ENCODE peak calls at places on chromosomes 12 and 14, in nine cellular contexts. One of them, this sample, is unnamed. For H3K4me1 and H3K9me3, the result is how much of the 10 kb centered on the place peaks cover.

GRCh38 chr12:67650528-67651379 is 2.2 kb downstream of the DYRK2 start:
- DNase-seq in HCT116: no peak
- DNase-seq in prostate gland: peak
- DNase-seq in K562: no peak
- DNase-seq in Panc1: no peak
- DNase-seq in endothelial cell of umbilical vein: peak
- DNase-seq in transverse colon: peak
- DNase-seq in sigmoid colon: no peak
- DNase-seq in spleen: no peak
- DNase-seq in this sample: no peak

GRCh38 chr14:105979446-105979845 is 453.1 kb downstream of the TMEM121 start:
- DNase-seq in HCT116: no peak
- DNase-seq in prostate gland: no peak
- DNase-seq in K562: no peak
- DNase-seq in Panc1: no peak
- DNase-seq in endothelial cell of umbilical vein: no peak
- DNase-seq in transverse colon: no peak
- DNase-seq in sigmoid colon: no peak
- DNase-seq in spleen: no peak
- DNase-seq in this sample: no peak

GRCh38 chr12:28189774-28190320 is 409 bp upstream of the CCDC91 start:
- DNase-seq in HCT116: no peak
- DNase-seq in prostate gland: no peak
- DNase-seq in K562: peak
- DNase-seq in Panc1: peak
- DNase-seq in endothelial cell of umbilical vein: no peak
- DNase-seq in transverse colon: no peak
- DNase-seq in sigmoid colon: no peak
- DNase-seq in spleen: no peak
- DNase-seq in this sample: no peak

GRCh38 chr12:28872654-28873268 is 276.3 kb upstream of the FAR2 start:
- DNase-seq in HCT116: peak
- DNase-seq in prostate gland: no peak
- DNase-seq in K562: peak
- DNase-seq in Panc1: peak
- DNase-seq in endothelial cell of umbilical vein: peak
- DNase-seq in transverse colon: peak
- DNase-seq in sigmoid colon: no peak
- DNase-seq in spleen: no peak
- DNase-seq in this sample: peak

GRCh38 chr14:50961606-50962259 is 17.4 kb upstream of the PYGL start:
- DNase-seq in HCT116: no peak
- DNase-seq in prostate gland: peak
- DNase-seq in K562: no peak
- DNase-seq in Panc1: peak
- DNase-seq in endothelial cell of umbilical vein: peak
- DNase-seq in transverse colon: no peak
- DNase-seq in sigmoid colon: no peak
- DNase-seq in spleen: no peak
- DNase-seq in this sample: no peak

GRCh38 chr12:119156401-119156800 is 22.3 kb upstream of the HSPB8 start:
- DNase-seq in HCT116: no peak
- DNase-seq in prostate gland: no peak
- DNase-seq in K562: no peak
- DNase-seq in Panc1: no peak
- DNase-seq in endothelial cell of umbilical vein: no peak
- DNase-seq in transverse colon: no peak
- DNase-seq in sigmoid colon: no peak
- DNase-seq in spleen: peak
- DNase-seq in this sample: no peak

GRCh38 chr14:104445832-104446381 is 133.7 kb upstream of the C14orf180 start:
- DNase-seq in HCT116: no peak
- DNase-seq in prostate gland: no peak
- DNase-seq in K562: no peak
- DNase-seq in Panc1: no peak
- DNase-seq in endothelial cell of umbilical vein: no peak
- DNase-seq in transverse colon: no peak
- DNase-seq in sigmoid colon: no peak
- DNase-seq in spleen: peak
- DNase-seq in this sample: peak

GRCh38 chr14:69685217-69685616 is 73.8 kb downstream of the SUSD6 start:
- DNase-seq in HCT116: no peak
- DNase-seq in prostate gland: no peak
- DNase-seq in K562: peak
- DNase-seq in Panc1: peak
- DNase-seq in endothelial cell of umbilical vein: peak
- DNase-seq in transverse colon: no peak
- DNase-seq in sigmoid colon: no peak
- DNase-seq in spleen: no peak
- DNase-seq in this sample: no peak

GRCh38 chr12:26153421-26154154 is 28.8 kb upstream of the BHLHE41 start:
- DNase-seq in HCT116: peak
- DNase-seq in prostate gland: no peak
- DNase-seq in K562: no peak
- DNase-seq in Panc1: peak
- DNase-seq in endothelial cell of umbilical vein: peak
- DNase-seq in transverse colon: no peak
- DNase-seq in sigmoid colon: no peak
- DNase-seq in spleen: no peak
- DNase-seq in this sample: no peak

GRCh38 chr12:1915082-1915968 is 3.1 kb downstream of the CACNA2D4 start:
- DNase-seq in HCT116: no peak
- DNase-seq in prostate gland: no peak
- DNase-seq in K562: peak
- DNase-seq in Panc1: no peak
- DNase-seq in endothelial cell of umbilical vein: no peak
- DNase-seq in transverse colon: no peak
- DNase-seq in sigmoid colon: peak
- DNase-seq in spleen: peak
- DNase-seq in this sample: peak

GRCh38 chr14:101062065-101062450 is 158.5 kb upstream of the RTL1 start:
- DNase-seq in HCT116: no peak
- DNase-seq in prostate gland: no peak
- DNase-seq in K562: no peak
- DNase-seq in Panc1: no peak
- DNase-seq in endothelial cell of umbilical vein: no peak
- DNase-seq in transverse colon: no peak
- DNase-seq in sigmoid colon: peak
- DNase-seq in spleen: peak
- DNase-seq in this sample: no peak

DNA sequence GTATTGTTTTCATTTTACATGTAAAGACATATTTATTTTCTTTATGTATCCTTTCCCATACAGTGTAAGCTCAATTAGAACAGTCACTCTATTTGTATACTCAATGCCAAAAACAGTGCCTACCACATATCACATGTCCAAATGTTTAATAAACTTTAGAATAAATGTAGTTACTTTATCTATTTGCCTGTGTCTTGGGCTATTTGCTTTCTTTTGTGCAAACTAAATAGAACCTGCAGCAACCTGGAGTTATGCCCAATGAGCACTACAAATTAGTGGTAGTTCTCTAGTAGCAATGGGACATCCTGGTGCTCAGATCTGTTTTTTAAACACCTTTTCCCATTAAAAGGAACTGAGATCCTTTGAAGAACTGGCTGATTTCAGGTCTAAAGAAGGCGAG is 186.7 kb downstream of the PPFIA2 start:
- DNase-seq in HCT116: no peak
- DNase-seq in prostate gland: no peak
- DNase-seq in K562: no peak
- DNase-seq in Panc1: no peak
- DNase-seq in endothelial cell of umbilical vein: no peak
- DNase-seq in transverse colon: no peak
- DNase-seq in sigmoid colon: no peak
- DNase-seq in spleen: no peak
- DNase-seq in this sample: no peak
- H3K4me1 ChIP-seq in HCT116: under half
- H3K4me1 ChIP-seq in prostate gland: under half
- H3K4me1 ChIP-seq in K562: under half
- H3K4me1 ChIP-seq in Panc1: under half
- H3K4me1 ChIP-seq in endothelial cell of umbilical vein: under half
- H3K4me1 ChIP-seq in transverse colon: under half
- H3K4me1 ChIP-seq in sigmoid colon: under half
- H3K4me1 ChIP-seq in spleen: under half
- H3K4me1 ChIP-seq in this sample: under half

GRCh38 chr14:60632777-60633176 is 16.5 kb downstream of the SIX1 start:
- DNase-seq in HCT116: no peak
- DNase-seq in prostate gland: no peak
- DNase-seq in K562: no peak
- DNase-seq in Panc1: no peak
- DNase-seq in endothelial cell of umbilical vein: no peak
- DNase-seq in transverse colon: no peak
- DNase-seq in sigmoid colon: no peak
- DNase-seq in spleen: no peak
- DNase-seq in this sample: no peak
- TF ChIP-seq POLR2AphosphoS5 in HCT116: no peak
- TF ChIP-seq POLR2AphosphoS5 in prostate gland: peak
- TF ChIP-seq POLR2AphosphoS5 in K562: no peak
- TF ChIP-seq POLR2AphosphoS5 in Panc1: no peak
- TF ChIP-seq POLR2AphosphoS5 in endothelial cell of umbilical vein: no peak
- TF ChIP-seq POLR2AphosphoS5 in transverse colon: no peak
- TF ChIP-seq POLR2AphosphoS5 in sigmoid colon: no peak
- TF ChIP-seq POLR2AphosphoS5 in spleen: no peak
- TF ChIP-seq POLR2AphosphoS5 in this sample: no peak

DNA sequence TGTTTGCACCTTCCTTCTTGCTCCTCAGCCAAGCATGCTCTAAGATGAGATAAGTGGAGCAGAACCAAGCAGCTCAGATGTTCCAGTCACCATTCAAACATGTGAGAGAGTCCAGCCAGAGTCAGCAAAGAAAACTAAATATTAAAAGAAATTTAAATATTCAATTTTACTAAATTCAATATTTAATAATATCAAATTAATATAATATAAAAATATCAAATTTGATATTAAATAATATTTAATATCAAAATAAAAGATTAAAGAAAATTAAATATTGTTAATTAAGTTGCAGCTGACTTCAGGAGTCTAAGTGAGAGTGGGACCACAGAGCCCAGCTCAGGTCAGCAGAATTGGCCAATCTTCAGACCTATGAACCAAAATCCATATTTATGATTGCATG is 526.1 kb upstream of the FLRT2 start:
- DNase-seq in HCT116: no peak
- DNase-seq in prostate gland: no peak
- DNase-seq in K562: no peak
- DNase-seq in Panc1: no peak
- DNase-seq in endothelial cell of umbilical vein: no peak
- DNase-seq in transverse colon: no peak
- DNase-seq in sigmoid colon: no peak
- DNase-seq in spleen: no peak
- DNase-seq in this sample: no peak
- H3K9me3 ChIP-seq in HCT116: under half
- H3K9me3 ChIP-seq in prostate gland: under half
- H3K9me3 ChIP-seq in K562: under half
- H3K9me3 ChIP-seq in Panc1: under half
- H3K9me3 ChIP-seq in endothelial cell of umbilical vein: under half
- H3K9me3 ChIP-seq in transverse colon: under half
- H3K9me3 ChIP-seq in sigmoid colon: under half
- H3K9me3 ChIP-seq in spleen: under half
- H3K9me3 ChIP-seq in this sample: under half

DNA sequence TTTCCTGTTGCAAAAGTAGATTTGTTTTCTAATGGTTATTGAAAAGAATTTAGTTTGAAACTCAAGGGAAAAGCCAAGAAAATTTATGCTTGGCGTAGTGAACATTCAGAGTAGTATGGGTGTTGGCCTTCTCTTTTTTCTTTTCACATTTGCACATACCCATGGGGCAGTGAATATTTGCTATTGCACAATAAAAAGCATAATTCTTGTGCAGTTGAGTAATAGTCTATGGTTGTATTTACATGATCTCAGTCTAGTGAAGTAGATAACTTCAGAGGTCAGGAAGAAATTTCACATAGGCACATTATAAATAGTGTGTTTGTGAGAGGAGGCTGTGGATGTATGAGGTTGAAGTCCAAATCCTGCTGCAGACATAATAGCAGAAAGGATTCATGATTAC is 158.1 kb downstream of the FLRT2 start:
- DNase-seq in HCT116: no peak
- DNase-seq in prostate gland: no peak
- DNase-seq in K562: no peak
- DNase-seq in Panc1: no peak
- DNase-seq in endothelial cell of umbilical vein: no peak
- DNase-seq in transverse colon: no peak
- DNase-seq in sigmoid colon: no peak
- DNase-seq in spleen: no peak
- DNase-seq in this sample: no peak
- H3K4me1 ChIP-seq in HCT116: under half
- H3K4me1 ChIP-seq in prostate gland: under half
- H3K4me1 ChIP-seq in K562: under half
- H3K4me1 ChIP-seq in Panc1: under half
- H3K4me1 ChIP-seq in endothelial cell of umbilical vein: under half
- H3K4me1 ChIP-seq in transverse colon: under half
- H3K4me1 ChIP-seq in sigmoid colon: under half
- H3K4me1 ChIP-seq in spleen: under half
- H3K4me1 ChIP-seq in this sample: under half

GRCh38 chr12:47785887-47786661 is 13.0 kb downstream of the SLC48A1 start:
- DNase-seq in HCT116: no peak
- DNase-seq in prostate gland: no peak
- DNase-seq in K562: no peak
- DNase-seq in Panc1: no peak
- DNase-seq in endothelial cell of umbilical vein: no peak
- DNase-seq in transverse colon: no peak
- DNase-seq in sigmoid colon: no peak
- DNase-seq in spleen: no peak
- DNase-seq in this sample: no peak

GRCh38 chr12:47786662-47786974 is 13.6 kb downstream of the SLC48A1 start:
- DNase-seq in HCT116: no peak
- DNase-seq in prostate gland: no peak
- DNase-seq in K562: no peak
- DNase-seq in Panc1: no peak
- DNase-seq in endothelial cell of umbilical vein: no peak
- DNase-seq in transverse colon: no peak
- DNase-seq in sigmoid colon: no peak
- DNase-seq in spleen: peak
- DNase-seq in this sample: no peak

GRCh38 chr12:47789712-47790489 is 16.9 kb downstream of the SLC48A1 start:
- DNase-seq in HCT116: no peak
- DNase-seq in prostate gland: no peak
- DNase-seq in K562: no peak
- DNase-seq in Panc1: no peak
- DNase-seq in endothelial cell of umbilical vein: no peak
- DNase-seq in transverse colon: no peak
- DNase-seq in sigmoid colon: no peak
- DNase-seq in spleen: no peak
- DNase-seq in this sample: no peak

GRCh38 chr12:47789141-47789540 is 16.1 kb downstream of the SLC48A1 start:
- DNase-seq in HCT116: no peak
- DNase-seq in prostate gland: no peak
- DNase-seq in K562: no peak
- DNase-seq in Panc1: no peak
- DNase-seq in endothelial cell of umbilical vein: no peak
- DNase-seq in transverse colon: no peak
- DNase-seq in sigmoid colon: no peak
- DNase-seq in spleen: no peak
- DNase-seq in this sample: no peak

GRCh38 chr12:47787596-47788319 is 14.7 kb downstream of the SLC48A1 start:
- DNase-seq in HCT116: no peak
- DNase-seq in prostate gland: no peak
- DNase-seq in K562: no peak
- DNase-seq in Panc1: no peak
- DNase-seq in endothelial cell of umbilical vein: no peak
- DNase-seq in transverse colon: no peak
- DNase-seq in sigmoid colon: no peak
- DNase-seq in spleen: no peak
- DNase-seq in this sample: no peak
- TF ChIP-seq POLR2AphosphoS5 in HCT116: no peak
- TF ChIP-seq POLR2AphosphoS5 in prostate gland: no peak
- TF ChIP-seq POLR2AphosphoS5 in K562: no peak
- TF ChIP-seq POLR2AphosphoS5 in Panc1: no peak
- TF ChIP-seq POLR2AphosphoS5 in endothelial cell of umbilical vein: no peak
- TF ChIP-seq POLR2AphosphoS5 in transverse colon: no peak
- TF ChIP-seq POLR2AphosphoS5 in sigmoid colon: peak
- TF ChIP-seq POLR2AphosphoS5 in spleen: peak
- TF ChIP-seq POLR2AphosphoS5 in this sample: no peak

GRCh38 chr14:60622210-60622919 is 26.9 kb downstream of the SIX1 start:
- DNase-seq in HCT116: no peak
- DNase-seq in prostate gland: peak
- DNase-seq in K562: no peak
- DNase-seq in Panc1: no peak
- DNase-seq in endothelial cell of umbilical vein: no peak
- DNase-seq in transverse colon: no peak
- DNase-seq in sigmoid colon: no peak
- DNase-seq in spleen: no peak
- DNase-seq in this sample: no peak
- H3K9me3 ChIP-seq in HCT116: under half
- H3K9me3 ChIP-seq in prostate gland: under half
- H3K9me3 ChIP-seq in K562: under half
- H3K9me3 ChIP-seq in Panc1: under half
- H3K9me3 ChIP-seq in endothelial cell of umbilical vein: under half
- H3K9me3 ChIP-seq in transverse colon: under half
- H3K9me3 ChIP-seq in sigmoid colon: under half
- H3K9me3 ChIP-seq in spleen: under half
- H3K9me3 ChIP-seq in this sample: under half

This sample was measured in stomach.